ENCODE peak calls at places on chromosomes 6 and 20, in six cellular contexts. O is esophagus squamous epithelium, X is heart left ventricle, H is gastrocnemius medialis, D is adrenal gland, C is spleen. S is an unnamed sample.

GRCh38 chr6:2117447-2117846 is 128.0 kb downstream of the GMDS start:
- DNase-seq in C (no peak), H (no peak), X (no peak), O (no peak), D (no peak), S (no peak)

GRCh38 chr6:109236140-109237081 is 141.1 kb downstream of the CEP57L1 start:
- DNase-seq in O (no peak), X (no peak), C (peak; percentile 78), H (no peak), D (no peak), S (no peak)

GRCh38 chr6:37490466-37491015 is 9.2 kb downstream of the CCDC167 start:
- DNase-seq in C (no peak), O (no peak), H (no peak), D (peak; percentile 13), X (no peak), S (no peak)

GRCh38 chr6:118800394-118801071 is 93.4 kb upstream of the ASF1A start:
- DNase-seq in D (peak; percentile 89), O (peak; percentile 63), X (peak; percentile 65), H (peak; percentile 61), C (peak; percentile 80), S (peak; percentile 83)

GRCh38 chr6:143465546-143465945 is 14.9 kb downstream of the PEX3 start:
- DNase-seq in C (no peak), D (no peak), X (no peak), H (no peak), O (no peak), S (no peak)

GRCh38 chr6:33273924-33274902 is 2.3 kb downstream of the RPS18 start:
- DNase-seq in H (no peak), O (no peak), C (no peak), X (no peak), D (no peak), S (no peak)

GRCh38 chr20:17626217-17627007 is 55.6 kb downstream of the RRBP1 start:
- DNase-seq in H (no peak), C (peak; percentile 44), O (no peak), X (peak; percentile 55), D (no peak), S (no peak)

GRCh38 chr6:89140347-89141159 is 5.3 kb upstream of the PM20D2 start:
- DNase-seq in C (no peak), H (peak; percentile 20), O (no peak), D (no peak), X (no peak), S (no peak)

GRCh38 chr20:41169791-41170351 is 32.5 kb downstream of the PLCG1 start:
- DNase-seq in H (no peak), D (peak; percentile 12), X (peak; percentile 55), C (peak; percentile 41), O (no peak), S (peak; percentile 12)

GRCh38 chr6:27138398-27138797 is 109.1 kb upstream of the PRSS16 start:
- DNase-seq in O (no peak), H (no peak), X (no peak), C (no peak), D (no peak), S (no peak)

GRCh38 chr6:103036846-103037245 is 1643.3 kb downstream of the GRIK2 start:
- DNase-seq in H (no peak), O (no peak), D (no peak), C (no peak), X (no peak), S (no peak)

GRCh38 chr20:7770578-7770977 is 169.7 kb downstream of the HAO1 start:
- DNase-seq in H (no peak), X (no peak), O (no peak), C (no peak), D (no peak), S (no peak)

GRCh38 chr6:11975353-11975977 is 36.6 kb upstream of the HIVEP1 start:
- DNase-seq in H (peak; percentile 17), D (peak; percentile 38), X (no peak), O (peak; percentile 21), C (peak; percentile 79), S (no peak)

GRCh38 chr20:31717478-31717946 is 5.2 kb downstream of the BCL2L1 start:
- DNase-seq in C (no peak), O (no peak), X (no peak), H (no peak), D (no peak), S (no peak)
- TF ChIP-seq POLR2A in C (no peak), O (no peak), X (no peak), H (no peak), D (no peak), S (no peak)

DNA sequence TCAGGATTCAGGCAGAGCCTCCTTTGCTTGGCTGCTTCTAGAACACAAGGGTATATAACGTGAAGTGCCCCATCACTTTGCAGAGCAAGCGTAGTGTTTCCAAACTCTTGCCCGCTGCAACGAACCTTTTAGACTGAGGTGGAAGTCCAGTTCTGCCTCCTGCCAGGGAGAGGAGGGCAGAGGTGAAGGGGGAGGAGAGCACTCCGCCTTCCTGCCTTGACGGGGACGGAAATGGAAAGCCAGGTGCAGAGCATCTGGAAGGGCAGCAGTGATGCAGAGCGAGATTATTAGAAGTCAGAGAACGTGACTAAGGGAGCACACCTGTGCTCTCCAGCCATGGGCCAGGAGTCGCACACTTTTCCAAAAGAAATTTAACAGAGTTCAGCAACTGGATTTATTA is 63.4 kb downstream of the RREB1 start:
- DNase-seq in O (no peak), X (no peak), C (no peak), D (no peak), H (no peak), S (no peak)
- H3K4me1 ChIP-seq in O (peaks cover 97% of the 10 kb centered on the region), X (peaks cover 92% of the 10 kb centered on the region), C (peaks cover 42% of the 10 kb centered on the region), D (peaks cover 30% of the 10 kb centered on the region), H (peaks cover 74% of the 10 kb centered on the region), S (peaks cover 14% of the 10 kb centered on the region)

GRCh38 chr6:111588366-111588765 is 17.3 kb downstream of the TRAF3IP2 start:
- DNase-seq in C (no peak), D (no peak), H (no peak), O (no peak), X (no peak), S (no peak)
- TF ChIP-seq POLR2A in C (no peak), D (no peak), H (no peak), O (no peak), X (no peak), S (no peak)

GRCh38 chr6:4925580-4925979 is 78.3 kb downstream of the RPP40 start:
- DNase-seq in C (no peak), X (no peak), H (no peak), O (no peak), D (no peak), S (no peak)

GRCh38 chr6:4929319-4929718 is 74.5 kb downstream of the RPP40 start:
- DNase-seq in O (no peak), D (no peak), H (no peak), C (no peak), X (no peak), S (no peak)

GRCh38 chr6:4930025-4930692 is 73.7 kb downstream of the RPP40 start:
- DNase-seq in O (no peak), C (no peak), D (no peak), H (no peak), X (no peak), S (no peak)

GRCh38 chr6:4931530-4932505 is 72.0 kb downstream of the RPP40 start:
- DNase-seq in H (no peak), D (no peak), O (no peak), X (no peak), C (no peak), S (no peak)

DNA sequence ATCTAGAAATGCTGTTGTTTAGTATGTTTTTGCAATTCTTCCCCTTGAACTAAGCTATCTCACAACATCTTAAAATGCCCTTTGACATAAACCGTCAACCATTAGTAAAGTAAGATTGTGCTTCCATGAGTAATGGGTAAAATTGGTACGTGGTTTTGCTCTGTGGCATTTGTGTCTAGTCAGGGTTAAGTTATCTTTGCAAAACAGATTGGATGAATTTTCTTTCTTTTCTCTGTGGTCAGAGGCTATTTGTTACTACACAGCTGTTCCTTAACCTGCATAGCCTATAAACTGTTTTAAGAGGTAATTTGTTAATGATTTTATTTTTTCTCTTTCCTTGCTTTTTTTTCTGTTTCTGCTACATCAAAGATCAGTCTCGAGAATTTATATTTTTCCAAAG is 75.4 kb downstream of the RPP40 start:
- DNase-seq in D (no peak), O (no peak), H (no peak), X (no peak), C (no peak), S (no peak)
- H3K4me1 ChIP-seq in D (no peaks in the 10 kb centered on the region), O (peaks cover 37% of the 10 kb centered on the region), H (peaks cover 47% of the 10 kb centered on the region), X (peaks cover 46% of the 10 kb centered on the region), C (no peaks in the 10 kb centered on the region), S (no peaks in the 10 kb centered on the region)

GRCh38 chr6:30877419-30878262 is 6.7 kb upstream of the DDR1 start:
- DNase-seq in C (peak; percentile 93), D (peak; percentile 92), H (peak; percentile 74), O (peak; percentile 39), X (peak; percentile 90), S (peak; percentile 93)
- TF ChIP-seq POLR2A in C (no peak), D (no peak), H (peak; percentile 11), O (no peak), X (no peak), S (no peak)

DNA sequence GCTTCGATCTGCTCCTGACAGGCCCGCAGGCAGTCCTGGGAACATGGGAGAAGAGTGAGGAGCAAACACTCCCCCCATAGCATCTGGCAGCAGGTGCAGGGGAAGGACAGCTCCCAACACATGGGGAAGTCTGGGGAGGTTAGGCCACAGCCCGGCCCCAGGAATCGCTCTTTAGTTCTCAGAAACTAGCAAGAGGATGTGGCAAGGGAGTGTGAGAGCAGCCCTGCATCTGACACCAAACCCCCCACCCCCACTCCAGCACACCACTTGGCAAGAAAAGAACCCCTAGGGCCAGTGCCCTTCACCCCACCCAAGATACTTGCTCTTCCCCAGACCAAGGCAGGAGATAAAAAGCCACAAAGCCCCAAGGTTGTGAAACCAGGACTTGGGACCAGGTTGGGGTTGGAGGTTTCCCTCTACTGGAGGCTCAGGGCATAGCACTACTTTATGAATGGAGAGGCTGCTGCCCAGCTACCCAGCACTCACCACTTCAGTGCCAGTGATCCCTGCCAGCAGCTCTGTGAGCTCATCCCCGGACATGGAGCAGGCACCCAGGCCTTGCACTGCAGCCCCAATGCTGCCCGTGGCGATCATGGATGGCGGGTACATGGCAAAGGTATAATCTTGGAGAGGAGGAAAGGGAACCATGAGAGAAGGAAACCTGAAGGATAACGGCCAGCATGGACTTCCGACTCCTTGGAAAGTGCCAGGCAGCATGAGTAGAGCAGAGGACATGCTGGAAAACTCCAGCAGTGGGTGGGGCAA is 5.4 kb downstream of the CCND3 start:
- DNase-seq in O (no peak), D (peak; percentile 93), H (peak; percentile 45), C (peak; percentile 86), X (peak; percentile 76), S (peak; percentile 46)
- H3K4me1 ChIP-seq in O (peaks cover 58% of the 10 kb centered on the region), D (peaks cover 28% of the 10 kb centered on the region), H (peaks cover 27% of the 10 kb centered on the region), C (peaks cover 66% of the 10 kb centered on the region), X (peaks cover 56% of the 10 kb centered on the region), S (peaks cover 7% of the 10 kb centered on the region)

GRCh38 chr20:2102585-2103453 is 1.2 kb downstream of the STK35 start:
- DNase-seq in X (peak; percentile 92), D (peak; percentile 85), C (peak; percentile 97), H (peak; percentile 72), O (peak; percentile 73), S (peak; percentile 86)
- TF ChIP-seq POLR2A in X (no peak), D (peak; percentile 55), C (no peak), H (peak; percentile 86), O (no peak), S (peak; percentile 77)

S was measured in uterus.